ENCODE peak calls at places on chromosomes 2 and 18, in six cellular contexts. Q is A549; Z is HS-27A; A is stimulated activated CD4-positive, alpha-beta T cell treated with anti-CD3 and anti-CD28 coated beads, Interleukin-2, amount 100 ng/mL, for 24 hours; U is osteoblast; E is naive B cell. Y is an unnamed sample.
A peak's percentile ranks its signal among the peaks of the same experiment; 100 is the strongest.

GRCh38 chr18:66511810-66512209 is 92.1 kb downstream of the CDH19 start:
- DNase-seq in Q (peak; percentile 72), E (no peak), A (no peak), Z (no peak), U (no peak), Y (no peak)

GRCh38 chr2:51795248-51795888 is 763.4 kb upstream of the NRXN1 start:
- DNase-seq in E (no peak), A (no peak), Q (peak; percentile 19), Z (no peak), U (no peak), Y (no peak)

GRCh38 chr2:69559696-69560482 is 83.7 kb downstream of the AAK1 start:
- DNase-seq in Z (no peak), E (peak; percentile 11), A (no peak), U (peak; percentile 82), Q (peak; percentile 84), Y (no peak)

GRCh38 chr2:120161190-120161589 is 62.0 kb downstream of the TMEM185B start:
- DNase-seq in E (no peak), U (no peak), A (no peak), Z (no peak), Q (no peak), Y (no peak)

GRCh38 chr18:9117980-9118841 is 15.7 kb downstream of the NDUFV2 start:
- DNase-seq in E (peak; percentile 36), Z (no peak), Q (no peak), A (no peak), U (no peak), Y (no peak)

GRCh38 chr2:199160677-199161465 is 296.9 kb downstream of the SATB2 start:
- DNase-seq in Q (peak; percentile 9), A (no peak), U (peak; percentile 4), E (no peak), Z (peak; percentile 38), Y (no peak)

GRCh38 chr2:172096661-172097547 is 5.8 kb downstream of the DLX2 start:
- DNase-seq in U (peak; percentile 97), A (no peak), E (no peak), Z (no peak), Q (no peak), Y (peak; percentile 87)

GRCh38 chr2:4673025-4673489 is 969.7 kb downstream of the DCDC2C start:
- DNase-seq in Z (no peak), U (no peak), A (no peak), Q (peak; percentile 72), E (no peak), Y (no peak)

GRCh38 chr2:38116762-38117161 is 40.8 kb upstream of the CYP1B1 start:
- DNase-seq in U (no peak), Z (no peak), E (no peak), Q (peak; percentile 35), A (no peak), Y (no peak)

GRCh38 chr2:20207051-20207450 is 17.9 kb downstream of the SDC1 start:
- DNase-seq in U (no peak), Z (no peak), E (no peak), A (no peak), Q (no peak), Y (no peak)

Y was measured in SJSA1.